ENCODE peak calls at places on chromosome 11, in five cellular contexts. Z is sigmoid colon, P is HL-60, W is GM20000, K is choroid plexus epithelial cell. X is an unnamed sample.
A peak's percentile ranks its signal among the peaks of the same experiment; 100 is the strongest.

GRCh38 chr11:125110996-125111340 is 458 bp downstream of the TMEM218 start:
- DNase-seq in Z (no peak), P (no peak), W (no peak), K (peak; percentile 23), X (no peak)

GRCh38 chr11:44637477-44637876 is 72.0 kb downstream of the CD82 start:
- DNase-seq in Z (no peak), P (peak; percentile 75), W (no peak), K (no peak), X (peak; percentile 34)

GRCh38 chr11:86812322-86812670 is 12.0 kb downstream of the PRSS23 start:
- DNase-seq in Z (no peak), P (no peak), W (no peak), K (no peak), X (no peak)

GRCh38 chr11:48018561-48019229 is 38.3 kb downstream of the PTPRJ start:
- DNase-seq in Z (no peak), P (no peak), W (no peak), K (no peak), X (no peak)

GRCh38 chr11:72958790-72959189 is 144.6 kb downstream of the ATG16L2 start:
- DNase-seq in Z (no peak), P (no peak), W (no peak), K (peak; percentile 33), X (no peak)

GRCh38 chr11:114362958-114363357 is 37.4 kb downstream of the C11orf71 start:
- DNase-seq in Z (no peak), P (no peak), W (no peak), K (no peak), X (no peak)

GRCh38 chr11:118180300-118180703 is 3.9 kb upstream of the SCN2B start:
- DNase-seq in Z (peak; percentile 84), P (no peak), W (no peak), K (peak; percentile 15), X (peak; percentile 30)

GRCh38 chr11:59562292-59562691 is 51.0 kb downstream of the OR4D9 start:
- DNase-seq in Z (no peak), P (no peak), W (no peak), K (no peak), X (no peak)

GRCh38 chr11:26229270-26229669 is 102.7 kb upstream of the ANO3 start:
- DNase-seq in Z (no peak), P (no peak), W (no peak), K (peak; percentile 95), X (peak; percentile 95)

GRCh38 chr11:107799245-107799859 is 59.2 kb downstream of the SLC35F2 start:
- DNase-seq in Z (peak; percentile 81), P (peak; percentile 16), W (peak; percentile 67), K (peak; percentile 86), X (peak; percentile 76)

GRCh38 chr11:108403072-108403471 is 64.3 kb downstream of the C11orf65 start:
- DNase-seq in Z (no peak), P (no peak), W (no peak), K (no peak), X (no peak)

GRCh38 chr11:128086794-128087193 is 500.6 kb downstream of the ETS1 start:
- DNase-seq in Z (no peak), P (no peak), W (no peak), K (no peak), X (no peak)

GRCh38 chr11:45145421-45146071 is 893 bp upstream of the PRDM11 start:
- DNase-seq in Z (peak; percentile 75), P (no peak), W (no peak), K (peak; percentile 72), X (peak; percentile 70)

GRCh38 chr11:98549571-98549970 is 471.2 kb upstream of the CNTN5 start:
- DNase-seq in Z (no peak), P (no peak), W (no peak), K (no peak), X (no peak)

GRCh38 chr11:64935634-64936081 is at the start of gene GPHA2:
- DNase-seq in Z (no peak), P (no peak), W (no peak), K (peak; percentile 53), X (no peak)
- TF ChIP-seq CTCF in Z (no peak), P (no peak), W (no peak), K (peak; percentile 38), X (no peak)

DNA sequence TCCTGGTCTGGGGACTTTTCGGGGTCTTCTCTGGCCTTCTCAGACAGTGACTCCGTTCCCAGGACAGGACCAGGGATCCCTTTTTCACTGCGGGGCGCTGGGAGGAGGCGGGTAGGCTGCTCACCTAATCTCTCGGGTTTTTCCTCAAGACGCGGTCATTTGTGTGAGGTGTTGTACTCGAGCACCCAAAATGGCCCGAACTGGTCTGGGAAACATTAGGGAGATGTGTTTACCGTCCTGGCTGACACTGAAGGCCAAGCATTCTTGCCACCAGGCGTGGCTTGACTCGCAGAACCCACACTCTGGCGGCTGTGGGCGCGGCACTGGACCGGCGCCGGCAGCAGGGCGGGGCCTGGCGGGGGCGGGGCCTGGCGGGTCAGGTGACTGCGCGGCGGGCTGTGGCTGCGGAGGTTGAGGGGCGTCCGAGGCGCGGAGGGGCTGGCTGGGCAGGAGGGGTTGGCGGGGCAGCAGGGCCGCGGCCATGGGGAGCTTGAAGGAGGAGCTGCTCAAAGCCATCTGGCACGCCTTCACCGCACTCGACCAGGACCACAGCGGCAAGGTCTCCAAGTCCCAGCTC is at the start of gene SWAP70:
- DNase-seq in Z (peak; percentile 95), P (peak; percentile 73), W (peak; percentile 93), K (peak; percentile 87), X (peak; percentile 94)
- TF ChIP-seq CTCF in Z (peak; percentile 84), P (no peak), W (no peak), K (peak; percentile 62), X (peak; percentile 60)

DNA sequence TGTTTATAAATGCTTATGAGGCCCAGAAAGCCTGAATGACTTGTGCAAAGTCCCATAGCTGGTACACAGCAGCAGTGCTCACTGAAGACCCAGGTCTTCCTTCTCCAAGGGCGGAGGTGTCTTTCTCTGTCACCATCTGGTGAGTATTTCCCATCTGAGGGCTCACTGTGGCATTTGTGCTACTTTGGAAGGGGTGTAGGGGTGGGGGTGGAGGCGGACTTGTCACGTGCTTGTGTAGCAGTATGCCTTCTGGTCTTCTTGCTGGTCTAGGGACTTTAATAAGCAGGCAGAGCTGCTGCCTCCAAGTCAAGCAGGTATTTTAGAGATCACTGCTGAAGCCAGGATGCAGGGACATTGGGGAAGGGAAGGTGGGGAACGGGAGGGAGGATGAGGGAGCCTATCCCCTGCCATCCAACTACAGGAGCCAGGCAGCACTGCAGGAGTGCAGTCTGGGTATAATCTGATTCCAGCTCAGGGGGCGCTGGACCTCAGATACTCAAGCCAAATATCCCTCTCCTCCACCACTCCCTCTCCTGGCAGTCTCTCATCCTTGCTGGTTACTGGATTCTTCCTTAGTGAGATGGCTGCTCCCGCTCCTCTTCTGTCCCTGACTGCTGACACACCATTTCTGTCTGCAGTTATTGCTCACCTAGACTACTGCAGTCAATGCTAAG is 3.4 kb downstream of the ABCC8 start:
- DNase-seq in Z (no peak), P (no peak), W (no peak), K (peak; percentile 13), X (no peak)
- TF ChIP-seq CTCF in Z (no peak), P (no peak), W (no peak), K (peak; percentile 28), X (peak; percentile 6)

DNA sequence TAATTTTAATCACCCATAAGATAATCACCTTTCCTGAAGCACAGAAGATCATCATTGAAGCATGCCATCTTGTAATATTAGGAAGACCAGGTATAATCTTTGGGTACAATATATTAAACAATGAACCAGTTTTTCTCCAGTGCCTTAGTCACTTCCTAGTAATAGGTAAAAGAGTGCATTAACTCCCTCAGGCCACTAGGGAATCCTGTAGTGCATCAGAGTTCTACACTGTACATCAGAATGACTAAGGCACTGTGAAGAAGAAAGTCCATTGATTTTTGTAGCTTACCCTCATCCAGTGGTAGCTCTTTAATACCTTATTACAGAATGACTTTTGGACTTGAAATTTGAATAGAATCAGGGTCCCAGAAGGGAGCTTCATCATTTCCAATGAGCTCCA is 4.5 kb downstream of the C11orf87 start:
- DNase-seq in Z (no peak), P (peak; percentile 1), W (peak; percentile 8), K (peak; percentile 31), X (peak; percentile 3)
- TF ChIP-seq CTCF in Z (no peak), P (no peak), W (no peak), K (peak; percentile 44), X (peak; percentile 41)

GRCh38 chr11:121422675-121423074 is 29.4 kb upstream of the SORL1 start:
- DNase-seq in Z (no peak), P (no peak), W (no peak), K (no peak), X (no peak)

GRCh38 chr11:121431820-121432526 is 20.1 kb upstream of the SORL1 start:
- DNase-seq in Z (no peak), P (no peak), W (no peak), K (no peak), X (no peak)

GRCh38 chr11:121425818-121426217 is 26.3 kb upstream of the SORL1 start:
- DNase-seq in Z (no peak), P (no peak), W (no peak), K (no peak), X (no peak)

GRCh38 chr11:121429556-121429955 is 22.6 kb upstream of the SORL1 start:
- DNase-seq in Z (no peak), P (no peak), W (no peak), K (no peak), X (no peak)

GRCh38 chr11:121426476-121427454 is 25.3 kb upstream of the SORL1 start:
- DNase-seq in Z (peak; percentile 67), P (no peak), W (peak; percentile 69), K (no peak), X (no peak)
- TF ChIP-seq CTCF in Z (no peak), P (no peak), W (peak; percentile 16), K (no peak), X (no peak)

GRCh38 chr11:69269388-69269787 is 24.6 kb upstream of the MYEOV start:
- DNase-seq in Z (no peak), P (no peak), W (no peak), K (no peak), X (no peak)

GRCh38 chr11:69269926-69270697 is 23.8 kb upstream of the MYEOV start:
- DNase-seq in Z (no peak), P (no peak), W (no peak), K (no peak), X (no peak)

GRCh38 chr11:69272055-69272454 is 21.9 kb upstream of the MYEOV start:
- DNase-seq in Z (no peak), P (no peak), W (no peak), K (no peak), X (no peak)

GRCh38 chr11:69268911-69269310 is 25.0 kb upstream of the MYEOV start:
- DNase-seq in Z (no peak), P (no peak), W (no peak), K (no peak), X (no peak)

DNA sequence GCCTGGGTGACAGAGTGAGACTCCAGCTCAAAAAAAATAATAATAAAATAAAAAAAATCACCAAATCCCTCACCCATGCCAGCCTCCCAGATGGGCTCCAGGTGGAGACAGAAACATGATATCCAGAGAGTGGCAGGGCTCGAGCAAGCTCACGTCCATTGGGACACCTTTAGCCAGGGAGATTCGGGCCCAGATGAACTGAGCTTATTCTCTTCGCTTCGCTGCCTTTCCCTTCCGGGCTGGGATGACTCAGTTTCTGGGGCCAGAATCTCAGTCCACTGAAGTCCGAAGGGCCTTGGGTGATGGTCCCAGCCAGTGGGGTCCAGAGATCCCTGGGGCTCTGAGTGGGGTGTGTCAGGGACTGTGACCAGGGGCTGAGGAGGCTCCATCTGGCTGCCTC is 23.0 kb upstream of the MYEOV start:
- DNase-seq in Z (no peak), P (no peak), W (no peak), K (no peak), X (no peak)
- TF ChIP-seq CTCF in Z (no peak), P (no peak), W (no peak), K (no peak), X (no peak)

X was measured in cardiac fibroblast.